ENCODE peak calls at places on chromosomes 1 and 21, in six cellular contexts. F is IMR-90, L is mesendoderm, Q is neuronal stem cell, S is trophoblast cell, T is mesenchymal stem cell. G is an unnamed sample.

GRCh38 chr1:195141294-195141693 is 1466.9 kb downstream of the KCNT2 start:
- DNase-seq in F (no peak), L (peak; percentile 29), Q (no peak), S (no peak), T (no peak), G (no peak)

GRCh38 chr1:215583185-215583692 is 16.1 kb downstream of the KCTD3 start:
- DNase-seq in F (no peak), L (peak; percentile 78), Q (no peak), S (peak; percentile 77), T (no peak), G (peak; percentile 56)

GRCh38 chr1:27416387-27417111 is 24.1 kb downstream of the GPR3 start:
- DNase-seq in F (peak; percentile 73), L (peak; percentile 90), Q (no peak), S (peak; percentile 71), T (peak; percentile 87), G (peak; percentile 71)

GRCh38 chr1:34320081-34320480 is 143.4 kb downstream of the C1orf94 start:
- DNase-seq in F (no peak), L (no peak), Q (no peak), S (no peak), T (no peak), G (no peak)

GRCh38 chr1:205976708-205977107 is 26.5 kb downstream of the RAB7B start:
- DNase-seq in F (peak; percentile 81), L (peak; percentile 92), Q (no peak), S (peak; percentile 42), T (peak; percentile 64), G (peak; percentile 50)

GRCh38 chr1:30740952-30741894 is 16.4 kb downstream of the LAPTM5 start:
- DNase-seq in F (peak; percentile 21), L (peak; percentile 84), Q (no peak), S (peak; percentile 17), T (no peak), G (no peak)

GRCh38 chr1:161260939-161261858 is 2.7 kb downstream of the PCP4L1 start:
- DNase-seq in F (no peak), L (no peak), Q (no peak), S (no peak), T (no peak), G (no peak)

GRCh38 chr1:39745016-39745670 is 6.5 kb downstream of the PPIE start:
- DNase-seq in F (no peak), L (no peak), Q (no peak), S (no peak), T (no peak), G (no peak)

GRCh38 chr1:2014181-2014580 is 5.0 kb upstream of the GABRD start:
- DNase-seq in F (no peak), L (no peak), Q (no peak), S (no peak), T (no peak), G (peak; percentile 21)

GRCh38 chr1:113375878-113376277 is 14.4 kb upstream of the MAGI3 start:
- DNase-seq in F (no peak), L (no peak), Q (no peak), S (no peak), T (no peak), G (no peak)

GRCh38 chr1:2231667-2232254 is 3.6 kb downstream of the SKI start:
- DNase-seq in F (peak; percentile 81), L (no peak), Q (no peak), S (peak; percentile 77), T (peak; percentile 83), G (peak; percentile 71)

GRCh38 chr1:22971161-22972062 is 1.3 kb downstream of the LACTBL1 start:
- DNase-seq in F (peak; percentile 16), L (peak; percentile 64), Q (no peak), S (peak; percentile 69), T (no peak), G (no peak)

GRCh38 chr1:234745844-234746797 is 136.1 kb upstream of the IRF2BP2 start:
- DNase-seq in F (peak; percentile 71), L (peak; percentile 92), Q (no peak), S (peak; percentile 42), T (peak; percentile 72), G (no peak)

GRCh38 chr1:172460901-172461315 is 17.0 kb upstream of the PIGC start:
- DNase-seq in F (no peak), L (no peak), Q (peak; percentile 51), S (no peak), T (no peak), G (no peak)

DNA sequence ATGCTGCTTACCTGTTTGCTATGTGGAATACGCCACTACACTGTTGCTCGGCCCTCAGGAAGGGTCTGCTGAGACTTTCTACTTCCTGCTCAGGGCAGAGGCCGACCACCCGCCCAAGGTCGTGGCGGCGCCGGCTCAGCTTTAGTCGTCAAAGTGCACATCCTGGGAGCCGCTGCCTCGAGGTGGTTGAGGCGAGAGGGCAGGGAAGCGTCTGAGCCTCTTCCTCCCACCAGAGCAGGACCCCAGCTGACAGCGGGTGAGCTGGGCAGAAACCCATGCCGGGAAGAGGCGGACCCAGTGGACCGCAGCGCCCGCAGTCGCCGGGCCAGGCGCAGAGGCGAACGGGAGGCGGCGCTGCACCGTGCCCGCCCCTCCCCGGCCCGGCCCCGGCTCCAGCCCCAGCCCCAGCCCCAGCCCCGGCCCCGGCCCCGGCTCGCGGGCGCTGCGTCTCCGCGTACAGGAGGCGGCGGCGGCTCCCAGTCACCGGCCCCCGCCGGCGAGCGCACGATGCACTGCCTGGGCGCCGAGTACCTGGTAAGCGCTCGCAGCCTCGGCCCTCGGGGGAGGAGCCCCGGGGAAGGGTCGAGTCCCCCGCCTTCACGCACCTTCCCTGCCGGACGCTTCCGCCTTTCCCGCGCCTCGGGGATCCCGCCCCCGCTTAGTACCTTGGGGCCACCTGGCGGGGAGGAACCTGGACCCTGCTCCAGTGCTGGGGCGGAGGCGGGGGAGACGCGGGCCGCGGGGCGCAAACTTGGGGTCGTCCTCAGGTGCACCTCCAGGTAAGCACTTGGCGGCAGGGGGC is at the start of gene SLC44A3:
- DNase-seq in F (peak; percentile 24), L (peak; percentile 72), Q (peak; percentile 51), S (peak; percentile 62), T (peak; percentile 69), G (peak; percentile 75)
- H4K8ac ChIP-seq in F (peak within 1 kb of the TSS; percentile 79), L (no peak within 1 kb of the TSS), Q (no peak within 1 kb of the TSS), S (peak within 1 kb of the TSS; percentile 81), T (peak within 1 kb of the TSS; percentile 90), G (no peak within 1 kb of the TSS)

GRCh38 chr21:46226920-46227599 is 1.5 kb downstream of the LSS start:
- DNase-seq in F (peak; percentile 78), L (peak; percentile 22), Q (no peak), S (peak; percentile 58), T (peak; percentile 79), G (no peak)

GRCh38 chr21:46228345-46229051 is at the start of gene LSS:
- DNase-seq in F (peak; percentile 97), L (peak; percentile 99), Q (peak; percentile 97), S (peak; percentile 99), T (peak; percentile 98), G (peak; percentile 99)

GRCh38 chr21:46229133-46229922 is 754 bp upstream of the LSS start:
- DNase-seq in F (no peak), L (peak; percentile 10), Q (peak; percentile 74), S (no peak), T (no peak), G (no peak)

GRCh38 chr21:46227811-46228344 is 696 bp downstream of the LSS start:
- DNase-seq in F (no peak), L (peak; percentile 18), Q (no peak), S (no peak), T (peak; percentile 15), G (no peak)

GRCh38 chr21:46229923-46230260 is 1.3 kb upstream of the LSS start:
- DNase-seq in F (no peak), L (no peak), Q (no peak), S (no peak), T (no peak), G (no peak)
- H2BK5ac ChIP-seq in F (no peak overlapping the region), L (no peak overlapping the region), Q (no peak overlapping the region), S (no peak overlapping the region), T (no peak overlapping the region), G (no peak overlapping the region)

GRCh38 chr1:223016381-223016780 is 126.7 kb downstream of the TLR5 start:
- DNase-seq in F (no peak), L (no peak), Q (no peak), S (no peak), T (no peak), G (no peak)
- H4K8ac ChIP-seq in F (no peak overlapping the region), L (no peak overlapping the region), Q (no peak overlapping the region), S (no peak overlapping the region), T (no peak overlapping the region), G (no peak overlapping the region)

GRCh38 chr1:226132731-226133503 is 53.6 kb downstream of the ACBD3 start:
- DNase-seq in F (no peak), L (no peak), Q (no peak), S (peak; percentile 48), T (no peak), G (no peak)
- H2BK5ac ChIP-seq in F (no peak overlapping the region), L (no peak overlapping the region), Q (no peak overlapping the region), S (no peak overlapping the region), T (no peak overlapping the region), G (no peak overlapping the region)

DNA sequence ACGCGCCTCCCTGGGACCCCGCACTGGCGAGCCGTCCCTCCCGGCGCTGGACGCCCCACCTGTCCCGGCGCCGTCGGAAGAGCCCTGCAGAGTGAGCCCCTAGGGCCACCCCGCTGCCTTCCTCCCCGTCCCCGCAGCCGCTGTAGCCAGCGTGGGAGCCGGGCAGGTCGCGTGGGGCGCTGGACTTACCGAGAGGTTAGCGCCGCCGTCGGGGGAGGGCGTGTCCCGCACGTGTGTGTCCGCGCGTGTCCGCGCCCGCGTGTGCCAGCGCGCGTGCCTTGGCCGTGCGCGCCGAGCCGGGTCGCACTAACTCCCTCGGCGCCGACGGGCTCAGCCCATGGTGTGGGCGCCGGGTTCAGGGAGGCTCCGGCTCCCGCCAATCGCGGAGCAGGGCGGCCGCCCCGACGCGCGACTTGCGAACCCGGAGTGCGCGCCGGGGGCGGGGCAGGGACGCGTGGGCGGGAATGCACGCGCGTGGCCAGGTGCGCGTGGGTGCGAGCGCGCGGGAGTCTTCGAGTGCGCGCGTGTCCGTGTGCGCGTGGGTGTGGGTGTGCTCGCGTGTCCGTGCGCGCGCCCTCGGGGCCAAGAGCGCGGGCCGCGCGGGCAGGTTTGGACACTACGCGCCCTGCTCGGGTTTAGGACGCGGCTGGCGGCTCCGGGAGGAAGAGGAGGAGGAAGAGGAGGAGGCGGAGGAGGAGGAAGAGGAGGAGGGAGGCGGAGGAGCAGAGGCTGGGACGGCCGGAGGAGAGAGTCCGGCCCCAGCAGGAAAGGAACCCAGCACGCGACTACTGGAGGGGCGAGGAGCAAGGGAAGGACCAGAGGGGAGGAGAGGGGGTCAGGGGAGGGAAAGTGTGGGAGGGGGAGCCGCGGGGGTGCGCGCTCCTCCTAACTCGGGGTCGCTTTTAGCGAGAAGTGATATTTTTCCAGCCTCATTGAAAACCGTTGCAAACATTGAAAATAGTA is 145.1 kb upstream of the ETS2 start:
- DNase-seq in F (no peak), L (peak; percentile 38), Q (no peak), S (no peak), T (no peak), G (peak; percentile 48)
- H4K8ac ChIP-seq in F (no peak overlapping the region), L (no peak overlapping the region), Q (no peak overlapping the region), S (no peak overlapping the region), T (no peak overlapping the region), G (no peak overlapping the region)

DNA sequence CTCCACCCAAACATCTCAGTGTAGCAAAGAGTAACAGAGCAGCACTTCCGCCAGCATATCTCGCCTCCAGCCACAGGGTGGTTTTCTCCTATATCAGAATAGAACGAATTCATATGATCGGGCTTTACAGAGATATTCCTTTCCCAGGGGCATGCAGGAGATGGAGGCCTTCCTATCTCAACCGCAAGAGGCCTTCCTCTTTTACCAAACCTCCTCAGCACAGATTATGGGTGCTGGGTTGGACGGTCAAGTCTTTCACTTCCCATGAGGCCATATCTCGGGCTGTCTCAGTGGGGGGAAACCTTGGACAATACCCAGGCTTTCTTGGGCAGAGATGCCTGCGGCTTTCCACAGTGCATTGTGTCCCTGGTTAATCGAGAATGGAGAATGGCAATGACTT is 65.8 kb downstream of the OVGP1 start:
- DNase-seq in F (no peak), L (no peak), Q (no peak), S (no peak), T (no peak), G (no peak)
- H2BK5ac ChIP-seq in F (no peak overlapping the region), L (no peak overlapping the region), Q (no peak overlapping the region), S (no peak overlapping the region), T (no peak overlapping the region), G (no peak overlapping the region)

G was measured in H9.